ENCODE peak calls at places on chromosome 19, in eight cellular contexts. M, F, S, O, A, Z, K and B are unnamed samples.

GRCh38 chr19:43578787-43579186 is 3.2 kb downstream of the PINLYP start:
- DNase-seq in F (no peak), K (no peak), A (no peak), Z (no peak), S (no peak), O (no peak), M (no peak), B (no peak)

GRCh38 chr19:11887618-11888531 is at the start of gene ZNF69:
- DNase-seq in Z (peak), M (peak), F (peak), O (peak), A (peak), K (peak), S (no peak), B (peak)

GRCh38 chr19:1009043-1009975 is 9.1 kb downstream of the GRIN3B start:
- DNase-seq in F (no peak), M (no peak), S (no peak), Z (no peak), K (no peak), O (no peak), A (no peak), B (no peak)

GRCh38 chr19:18002347-18002850 is 5.6 kb upstream of the ARRDC2 start:
- DNase-seq in M (no peak), K (no peak), O (no peak), Z (no peak), S (no peak), A (no peak), F (no peak), B (peak)

GRCh38 chr19:1291761-1292418 is 6.2 kb downstream of the EFNA2 start:
- DNase-seq in A (no peak), O (no peak), F (no peak), S (no peak), M (no peak), K (no peak), Z (no peak), B (no peak)

GRCh38 chr19:28544451-28545261 is 668.3 kb downstream of the UQCRFS1 start:
- DNase-seq in K (no peak), O (no peak), S (no peak), M (no peak), F (no peak), A (no peak), Z (no peak), B (no peak)

GRCh38 chr19:10114651-10115391 is 3.3 kb downstream of the P2RY11 start:
- DNase-seq in F (no peak), Z (no peak), S (no peak), M (no peak), A (no peak), O (no peak), K (no peak), B (no peak)

GRCh38 chr19:17448190-17448967 is at the start of gene TMEM221:
- DNase-seq in M (no peak), A (no peak), F (no peak), O (no peak), K (peak), S (peak), Z (peak), B (peak)

GRCh38 chr19:42477117-42477516 is 34.4 kb upstream of the CXCL17 start:
- DNase-seq in K (no peak), Z (no peak), O (no peak), M (no peak), F (no peak), S (no peak), A (no peak), B (no peak)

GRCh38 chr19:11624064-11624463 is 26.8 kb downstream of the ZNF627 start:
- DNase-seq in Z (no peak), A (no peak), F (no peak), M (peak), O (no peak), S (no peak), K (no peak), B (no peak)

GRCh38 chr19:48556163-48556562 is 4.2 kb downstream of the SULT2B1 start:
- DNase-seq in K (no peak), S (no peak), Z (no peak), O (no peak), M (no peak), F (no peak), A (no peak), B (no peak)

GRCh38 chr19:28494466-28494865 is 718.5 kb downstream of the UQCRFS1 start:
- DNase-seq in F (no peak), S (no peak), O (no peak), K (no peak), Z (no peak), M (no peak), A (no peak), B (no peak)

GRCh38 chr19:45547211-45547770 is 37.3 kb downstream of the OPA3 start:
- DNase-seq in K (no peak), A (no peak), O (no peak), F (no peak), S (no peak), Z (no peak), M (no peak), B (no peak)